ENCODE peak calls at places on chromosome 1, in eight cellular contexts. R, Y, O, G, L, S, E and K are unnamed samples.

GRCh38 chr1:24932284-24932683 is 2.2 kb upstream of the RUNX3 start:
- DNase-seq in R (peak; percentile 13), Y (no peak), O (peak; percentile 64), G (peak; percentile 21), L (peak; percentile 13), S (peak; percentile 36), E (no peak), K (peak; percentile 13)

GRCh38 chr1:53073899-53074311 is 11.9 kb downstream of the PODN start:
- DNase-seq in R (no peak), Y (no peak), O (peak; percentile 8), G (no peak), L (no peak), S (no peak), E (no peak), K (peak; percentile 25)

GRCh38 chr1:23597635-23598388 is 38.5 kb upstream of the ID3 start:
- DNase-seq in R (no peak), Y (no peak), O (no peak), G (peak; percentile 56), L (no peak), S (no peak), E (no peak), K (no peak)

GRCh38 chr1:67945733-67946374 is 104.6 kb downstream of the DIRAS3 start:
- DNase-seq in R (no peak), Y (no peak), O (no peak), G (peak; percentile 5), L (no peak), S (no peak), E (no peak), K (no peak)

GRCh38 chr1:52739699-52740467 is 13.6 kb downstream of the ZYG11B start:
- DNase-seq in R (no peak), Y (no peak), O (no peak), G (no peak), L (no peak), S (no peak), E (no peak), K (no peak)

GRCh38 chr1:29290414-29290980 is 54.2 kb downstream of the PTPRU start:
- DNase-seq in R (no peak), Y (no peak), O (no peak), G (no peak), L (no peak), S (no peak), E (no peak), K (no peak)

GRCh38 chr1:23957096-23957495 is 2.5 kb upstream of the PNRC2 start:
- DNase-seq in R (no peak), Y (no peak), O (peak; percentile 74), G (peak; percentile 34), L (no peak), S (no peak), E (no peak), K (no peak)

GRCh38 chr1:150660584-150660983 is 31.2 kb upstream of the ENSA start:
- DNase-seq in R (no peak), Y (no peak), O (no peak), G (no peak), L (no peak), S (no peak), E (no peak), K (no peak)

GRCh38 chr1:240491156-240491555 is 120.8 kb downstream of the GREM2 start:
- DNase-seq in R (no peak), Y (no peak), O (no peak), G (peak; percentile 16), L (peak; percentile 62), S (no peak), E (no peak), K (peak; percentile 23)

GRCh38 chr1:23563003-23563402 is 3.7 kb upstream of the ID3 start:
- DNase-seq in R (no peak), Y (no peak), O (no peak), G (no peak), L (no peak), S (no peak), E (no peak), K (no peak)

GRCh38 chr1:46549697-46550681 is 1.5 kb downstream of the KNCN start:
- DNase-seq in R (no peak), Y (no peak), O (no peak), G (peak; percentile 20), L (peak; percentile 61), S (no peak), E (peak; percentile 23), K (peak; percentile 31)

GRCh38 chr1:197921235-197922069 is 4.3 kb downstream of the LHX9 start:
- DNase-seq in R (no peak), Y (no peak), O (peak; percentile 46), G (peak; percentile 63), L (no peak), S (no peak), E (no peak), K (no peak)

GRCh38 chr1:40753142-40753882 is 30.3 kb upstream of the KCNQ4 start:
- DNase-seq in R (no peak), Y (no peak), O (no peak), G (no peak), L (no peak), S (no peak), E (no peak), K (no peak)